ENCODE peak calls at places on chromosomes 2 and 18, in ten cellular contexts. R is astrocyte of the spinal cord; M is stimulated activated CD4-positive, alpha-beta T cell treated with anti-CD3 and anti-CD28 coated beads, Interleukin-4, amount 100 ng/mL, for 24 hours; W is pancreas; D is heart right ventricle; Z is uterus; Q is occipital lobe; U is GM03348; G is adrenal gland; C is WTC11. F is an unnamed sample.

GRCh38 chr2:241218131-241219029 is 29.9 kb downstream of the ANO7 start:
- DNase-seq in D (peak; percentile 58), R (no peak), M (peak; percentile 30), W (peak; percentile 84), C (peak; percentile 69), G (peak; percentile 44), U (peak; percentile 78), Q (no peak), Z (peak; percentile 55), F (peak; percentile 96)

GRCh38 chr2:45651415-45652089 is at the start of gene PRKCE:
- DNase-seq in M (peak; percentile 59), R (peak; percentile 29), U (peak; percentile 84), C (peak; percentile 51), Z (peak; percentile 74), G (peak; percentile 76), D (peak; percentile 68), W (peak; percentile 84), Q (no peak), F (peak; percentile 80)

GRCh38 chr2:134982603-134983002 is 64.0 kb downstream of the CCNT2 start:
- DNase-seq in D (no peak), Z (no peak), W (no peak), G (no peak), R (no peak), M (no peak), C (no peak), Q (no peak), U (no peak), F (no peak)

GRCh38 chr2:241989074-241989473 is 119.5 kb downstream of the RTP5 start:
- DNase-seq in Z (no peak), R (no peak), M (no peak), U (no peak), Q (no peak), W (no peak), D (no peak), G (no peak), C (no peak), F (no peak)

GRCh38 chr2:112020561-112020960 is 34.5 kb upstream of the TMEM87B start:
- DNase-seq in R (no peak), U (no peak), W (no peak), Q (no peak), C (peak; percentile 36), M (no peak), G (no peak), Z (no peak), D (no peak), F (peak; percentile 77)

GRCh38 chr2:121075006-121075545 is 209.9 kb downstream of the TFCP2L1 start:
- DNase-seq in M (peak; percentile 24), Q (peak; percentile 46), D (no peak), G (peak; percentile 65), C (peak; percentile 65), R (peak; percentile 95), U (peak; percentile 81), W (no peak), Z (peak; percentile 77), F (peak; percentile 90)

GRCh38 chr2:224847961-224848850 is 132.0 kb upstream of the CCDC195 start:
- DNase-seq in D (no peak), Q (no peak), Z (no peak), R (peak; percentile 78), G (peak; percentile 29), U (peak; percentile 47), W (no peak), C (no peak), M (no peak), F (no peak)

GRCh38 chr2:100285691-100286090 is 36.6 kb downstream of the LONRF2 start:
- DNase-seq in Z (peak; percentile 68), C (no peak), G (no peak), U (no peak), M (no peak), W (no peak), Q (no peak), R (peak; percentile 89), D (no peak), F (no peak)

GRCh38 chr2:161369311-161369710 is 46.8 kb upstream of the TBR1 start:
- DNase-seq in G (no peak), C (no peak), W (no peak), D (no peak), R (no peak), M (no peak), Z (no peak), Q (no peak), U (no peak), F (no peak)

GRCh38 chr2:182962641-182963040 is 75.6 kb downstream of the NCKAP1 start:
- DNase-seq in Z (no peak), R (no peak), D (no peak), G (no peak), M (no peak), Q (no peak), C (no peak), U (no peak), W (no peak), F (no peak)

GRCh38 chr2:48496867-48497266 is 33.1 kb upstream of the STON1 start:
- DNase-seq in G (peak; percentile 67), U (peak; percentile 59), W (no peak), Z (no peak), R (peak; percentile 51), M (no peak), D (no peak), C (no peak), Q (no peak), F (no peak)

GRCh38 chr2:231452799-231453508 is 11.3 kb downstream of the NCL start:
- DNase-seq in W (no peak), Z (no peak), M (no peak), U (no peak), Q (no peak), R (peak; percentile 3), C (no peak), D (no peak), G (no peak), F (peak; percentile 49)

GRCh38 chr2:10392548-10392947 is 55.6 kb downstream of the ODC1 start:
- DNase-seq in Q (no peak), R (no peak), Z (no peak), U (no peak), D (no peak), C (no peak), W (no peak), M (no peak), G (no peak), F (no peak)

GRCh38 chr2:61471905-61472805 is 1.3 kb upstream of the USP34 start:
- DNase-seq in W (no peak), C (no peak), M (peak; percentile 22), D (no peak), Z (no peak), U (peak; percentile 16), R (no peak), G (no peak), Q (no peak), F (peak; percentile 15)

GRCh38 chr2:175363719-175364118 is 182.2 kb upstream of the ATP5MC3 start:
- DNase-seq in M (no peak), G (no peak), C (no peak), U (no peak), R (no peak), Z (no peak), Q (no peak), W (no peak), D (no peak), F (no peak)

GRCh38 chr2:216695401-216695821 is at the start of gene IGFBP5:
- DNase-seq in Q (peak; percentile 63), U (peak; percentile 60), R (peak; percentile 89), W (no peak), C (peak; percentile 70), G (peak; percentile 74), M (no peak), D (peak; percentile 91), Z (peak; percentile 97), F (peak; percentile 79)

GRCh38 chr2:157460384-157460837 is 16.5 kb upstream of the CYTIP start:
- DNase-seq in M (no peak), C (no peak), W (no peak), R (peak; percentile 4), U (no peak), Z (no peak), G (no peak), D (no peak), Q (no peak), F (no peak)

GRCh38 chr2:241539616-241540374 is 18.8 kb upstream of the BOK start:
- DNase-seq in D (no peak), Z (no peak), G (no peak), M (no peak), U (peak; percentile 3), Q (no peak), C (no peak), R (no peak), W (peak; percentile 54), F (peak; percentile 36)

GRCh38 chr18:61443311-61443710 is 110.1 kb downstream of the CDH20 start:
- DNase-seq in M (no peak), D (no peak), W (no peak), Z (no peak), Q (no peak), R (no peak), U (no peak), G (no peak), C (no peak), F (no peak)

GRCh38 chr2:48414980-48415764 is 114.8 kb upstream of the STON1 start:
- DNase-seq in D (no peak), U (peak; percentile 31), Q (peak; percentile 67), R (peak; percentile 26), C (no peak), Z (no peak), W (no peak), G (no peak), M (no peak), F (peak; percentile 36)

GRCh38 chr2:69797836-69798465 is 31.5 kb upstream of the GMCL1 start:
- DNase-seq in Q (no peak), W (no peak), R (peak; percentile 56), Z (no peak), G (no peak), D (no peak), C (no peak), M (no peak), U (peak; percentile 43), F (no peak)

GRCh38 chr2:164275659-164276058 is 345.6 kb downstream of the GRB14 start:
- DNase-seq in W (no peak), R (no peak), M (no peak), Z (no peak), G (no peak), D (no peak), U (no peak), Q (no peak), C (no peak), F (no peak)

GRCh38 chr18:32362484-32362883 is 108.2 kb downstream of the GAREM1 start:
- DNase-seq in Z (no peak), D (no peak), C (no peak), M (no peak), R (no peak), G (no peak), U (no peak), W (no peak), Q (no peak), F (no peak)

GRCh38 chr18:55272510-55273243 is 313.4 kb upstream of the CCDC68 start:
- DNase-seq in C (no peak), M (no peak), W (no peak), G (no peak), D (no peak), U (peak; percentile 58), R (peak; percentile 35), Z (peak; percentile 41), Q (no peak), F (no peak)

GRCh38 chr18:36158261-36158867 is 28.7 kb downstream of the ELP2 start:
- DNase-seq in C (no peak), G (no peak), Q (no peak), Z (no peak), R (peak; percentile 84), W (no peak), M (no peak), U (peak; percentile 72), D (no peak), F (no peak)

GRCh38 chr2:29039718-29040480 is 34.4 kb downstream of the PCARE start:
- DNase-seq in D (no peak), U (peak; percentile 45), C (no peak), Q (no peak), G (no peak), M (no peak), Z (no peak), W (no peak), R (no peak), F (no peak)

GRCh38 chr2:233917146-233917545 is at the start of gene TRPM8:
- DNase-seq in C (no peak), Q (no peak), G (no peak), M (no peak), W (no peak), D (no peak), R (no peak), Z (no peak), U (no peak), F (peak; percentile 57)

GRCh38 chr18:63774511-63774910 is 707 bp upstream of the SERPINB7 start:
- DNase-seq in Q (no peak), Z (no peak), M (no peak), D (no peak), C (no peak), W (no peak), R (no peak), U (no peak), G (no peak), F (no peak)